ENCODE peak calls at places on chromosomes 5 and 9, in ten cellular contexts. T, Q, W, O, S, M, J, D, V and Y are unnamed samples.

GRCh38 chr9:94649100-94649855 is 10.0 kb upstream of the FBP1 start:
- DNase-seq in S (peak; percentile 94), W (no peak), O (peak; percentile 26), V (no peak), J (no peak), Q (no peak), M (no peak), D (peak; percentile 76), T (peak; percentile 80), Y (peak; percentile 74)

GRCh38 chr5:103532116-103532734 is 30.4 kb downstream of the NUDT12 start:
- DNase-seq in Q (no peak), J (no peak), D (peak; percentile 69), M (no peak), T (peak; percentile 43), O (no peak), W (no peak), S (peak; percentile 32), V (no peak), Y (no peak)

GRCh38 chr5:50767588-50767987 is 101.2 kb downstream of the PARP8 start:
- DNase-seq in O (peak; percentile 37), T (peak; percentile 59), Q (no peak), S (no peak), V (no peak), J (no peak), W (no peak), D (peak; percentile 43), M (no peak), Y (peak; percentile 7)

GRCh38 chr9:69984831-69985230 is 58.8 kb upstream of the MAMDC2 start:
- DNase-seq in W (no peak), M (no peak), Q (no peak), V (no peak), S (no peak), D (no peak), J (no peak), O (no peak), T (no peak), Y (no peak)

GRCh38 chr9:135254176-135255032 is 166.9 kb downstream of the OLFM1 start:
- DNase-seq in J (no peak), S (no peak), W (no peak), T (no peak), O (no peak), Q (no peak), D (no peak), V (no peak), M (no peak), Y (no peak)

GRCh38 chr9:78103971-78104433 is 72.4 kb upstream of the GNAQ start:
- DNase-seq in T (no peak), M (no peak), W (no peak), J (no peak), O (no peak), V (no peak), Q (no peak), S (no peak), D (no peak), Y (no peak)

GRCh38 chr5:38497946-38498345 is 58.5 kb downstream of the LIFR start:
- DNase-seq in J (peak; percentile 30), M (no peak), D (peak; percentile 43), O (no peak), Q (no peak), W (no peak), T (peak; percentile 4), S (no peak), V (no peak), Y (peak; percentile 5)

GRCh38 chr9:87702921-87703320 is 23.0 kb upstream of the CTSL start:
- DNase-seq in Q (no peak), D (no peak), T (no peak), O (no peak), S (no peak), V (no peak), W (no peak), M (no peak), J (no peak), Y (no peak)

GRCh38 chr5:180494510-180495181 is 467 bp downstream of the CNOT6 start:
- DNase-seq in M (no peak), S (no peak), D (no peak), J (peak; percentile 54), W (peak; percentile 46), O (no peak), Q (peak; percentile 48), V (peak; percentile 38), T (peak; percentile 26), Y (peak; percentile 5)

GRCh38 chr9:19788152-19788551 is 685 bp downstream of the SLC24A2 start:
- DNase-seq in V (no peak), D (no peak), Q (peak; percentile 85), S (no peak), O (no peak), J (no peak), T (no peak), W (no peak), M (no peak), Y (no peak)

GRCh38 chr5:37831821-37832524 is 7.9 kb downstream of the GDNF start:
- DNase-seq in J (no peak), V (no peak), M (no peak), T (peak; percentile 49), Q (no peak), S (no peak), O (no peak), W (no peak), D (peak; percentile 60), Y (peak; percentile 37)

GRCh38 chr9:20569525-20569924 is 52.8 kb downstream of the MLLT3 start:
- DNase-seq in Q (no peak), M (no peak), J (no peak), D (peak; percentile 14), O (no peak), V (no peak), S (no peak), W (no peak), T (no peak), Y (no peak)

GRCh38 chr5:134769206-134769605 is 10.6 kb downstream of the DDX46 start:
- DNase-seq in O (no peak), W (no peak), S (no peak), M (no peak), V (no peak), D (peak; percentile 78), T (peak; percentile 65), J (no peak), Q (no peak), Y (peak; percentile 32)

GRCh38 chr9:13033959-13034695 is 245.4 kb downstream of the MPDZ start:
- DNase-seq in O (no peak), D (peak; percentile 76), S (no peak), W (peak; percentile 49), V (peak; percentile 48), M (no peak), T (peak; percentile 51), Q (peak; percentile 80), J (peak; percentile 66), Y (peak; percentile 48)

GRCh38 chr5:54804521-54804920 is 180.9 kb downstream of the ESM1 start:
- DNase-seq in D (no peak), S (no peak), V (no peak), M (no peak), W (no peak), Q (no peak), T (peak; percentile 31), J (no peak), O (no peak), Y (no peak)
- TF ChIP-seq CTCF in D (no peak), S (no peak), V (no peak), M (no peak), W (no peak), Q (no peak), T (no peak), J (no peak), O (no peak), Y (no peak)

DNA sequence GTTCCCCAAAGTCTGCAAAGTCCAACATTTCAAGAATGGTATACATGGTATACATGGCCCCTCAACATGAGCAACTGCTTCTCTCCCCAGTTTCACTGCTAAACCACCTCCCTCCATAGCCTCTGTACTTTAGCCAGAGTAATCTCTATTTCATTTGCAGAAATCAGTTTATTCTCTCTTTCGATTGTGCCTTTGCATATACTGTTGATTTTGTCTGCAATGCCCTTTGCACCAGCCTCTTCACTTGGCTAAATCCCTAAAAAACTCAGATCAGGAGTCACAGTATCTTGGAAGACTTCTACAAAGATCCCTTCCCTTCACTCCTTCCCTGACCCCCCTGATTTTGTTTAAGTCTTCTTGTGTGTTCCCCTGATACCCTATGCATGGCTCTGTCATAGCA is 4.9 kb upstream of the CCNG1 start:
- DNase-seq in T (no peak), S (no peak), W (no peak), V (no peak), M (no peak), D (no peak), Q (no peak), O (no peak), J (no peak), Y (no peak)
- TF ChIP-seq CTCF in T (no peak), S (no peak), W (no peak), V (no peak), M (no peak), D (no peak), Q (no peak), O (no peak), J (no peak), Y (no peak)

GRCh38 chr5:109250080-109250479 is 159.7 kb downstream of the PJA2 start:
- DNase-seq in S (no peak), O (no peak), T (no peak), V (no peak), W (no peak), Q (no peak), M (no peak), J (no peak), D (no peak), Y (no peak)
- TF ChIP-seq CTCF in S (no peak), O (no peak), T (no peak), V (no peak), W (no peak), Q (no peak), M (no peak), J (no peak), D (no peak), Y (no peak)

DNA sequence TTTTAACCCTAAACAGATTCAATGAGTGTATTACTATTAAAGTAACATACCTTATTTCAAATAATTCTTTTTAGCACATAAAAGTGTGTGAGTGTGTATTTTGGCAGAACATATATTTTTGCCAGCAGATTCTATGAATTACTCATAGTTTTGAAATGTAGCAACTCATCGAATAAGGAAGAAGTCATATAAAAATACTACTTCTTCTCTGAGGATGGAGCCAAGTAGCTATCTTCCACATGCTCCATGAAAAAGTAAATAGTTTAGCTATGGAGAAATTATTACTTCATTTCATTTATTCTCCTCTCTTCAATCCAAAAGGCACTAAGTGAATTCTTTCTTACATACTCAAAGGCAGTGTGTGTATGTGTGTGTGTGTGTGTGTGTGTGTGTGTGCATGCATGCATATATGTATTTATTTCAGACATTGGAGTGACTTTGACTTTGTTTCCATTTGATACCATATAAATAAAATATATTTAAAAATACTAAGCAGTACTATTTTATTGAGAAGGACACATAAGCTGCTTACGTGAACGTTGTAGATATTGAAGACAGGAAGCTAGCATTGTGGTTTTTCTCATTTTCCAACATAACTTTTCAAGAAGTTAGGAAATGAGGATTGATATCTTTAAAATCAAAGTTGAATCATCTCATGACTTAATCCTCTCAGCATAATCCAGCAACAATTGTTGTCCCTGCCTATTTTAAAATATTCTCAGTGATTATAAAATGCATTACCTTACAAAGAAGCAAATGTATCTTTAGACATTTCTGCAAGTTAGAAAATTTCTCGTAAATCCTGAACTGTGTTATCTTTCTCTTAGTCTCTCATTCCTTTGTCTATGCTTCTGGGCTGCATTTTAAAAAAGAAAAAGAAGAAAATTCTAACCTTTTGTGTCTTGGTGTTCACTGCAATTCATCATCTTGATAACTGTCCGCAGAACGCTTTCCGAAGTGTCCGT is 1090.1 kb upstream of the CDH6 start:
- DNase-seq in O (no peak), V (no peak), M (no peak), D (peak; percentile 69), J (no peak), W (no peak), T (no peak), S (no peak), Q (no peak), Y (no peak)
- TF ChIP-seq CTCF in O (no peak), V (no peak), M (no peak), D (no peak), J (no peak), W (no peak), T (no peak), S (no peak), Q (no peak), Y (no peak)